ENCODE peak calls at places on chromosomes 4 and X, in seven cellular contexts. One of them, this sample, is unnamed.

GRCh38 chrX:47380268-47380667 is 9.9 kb downstream of the ZNF157 start:
- DNase-seq in SK-N-SH: no peak
- DNase-seq in HepG2: peak; percentile 19
- DNase-seq in A549: no peak
- DNase-seq in K562: no peak
- DNase-seq in H1: no peak
- DNase-seq in GM12878: peak; percentile 47
- DNase-seq in this sample: no peak

GRCh38 chr4:34046580-34046979 is 2197.7 kb downstream of the ARAP2 start:
- DNase-seq in SK-N-SH: no peak
- DNase-seq in HepG2: no peak
- DNase-seq in A549: peak; percentile 3
- DNase-seq in K562: no peak
- DNase-seq in H1: no peak
- DNase-seq in GM12878: no peak
- DNase-seq in this sample: peak; percentile 34

GRCh38 chrX:21989415-21989814 is 42.7 kb upstream of the PHEX start:
- DNase-seq in SK-N-SH: no peak
- DNase-seq in HepG2: no peak
- DNase-seq in A549: no peak
- DNase-seq in K562: no peak
- DNase-seq in H1: no peak
- DNase-seq in GM12878: peak; percentile 27
- DNase-seq in this sample: no peak

GRCh38 chrX:115459883-115460564 is 101.0 kb upstream of the PLS3 start:
- DNase-seq in SK-N-SH: no peak
- DNase-seq in HepG2: no peak
- DNase-seq in A549: no peak
- DNase-seq in K562: no peak
- DNase-seq in H1: no peak
- DNase-seq in GM12878: no peak
- DNase-seq in this sample: peak; percentile 34

GRCh38 chr4:10123227-10124101 is 6.9 kb upstream of the WDR1 start:
- DNase-seq in SK-N-SH: peak; percentile 34
- DNase-seq in HepG2: peak; percentile 86
- DNase-seq in A549: no peak
- DNase-seq in K562: no peak
- DNase-seq in H1: no peak
- DNase-seq in GM12878: no peak
- DNase-seq in this sample: peak; percentile 22

GRCh38 chrX:147884958-147885357 is 26.8 kb upstream of the FMR1 start:
- DNase-seq in SK-N-SH: no peak
- DNase-seq in HepG2: peak; percentile 96
- DNase-seq in A549: no peak
- DNase-seq in K562: no peak
- DNase-seq in H1: no peak
- DNase-seq in GM12878: no peak
- DNase-seq in this sample: no peak

GRCh38 chrX:49282647-49283011 is 13.0 kb downstream of the PPP1R3F start:
- DNase-seq in SK-N-SH: peak; percentile 61
- DNase-seq in HepG2: no peak
- DNase-seq in A549: no peak
- DNase-seq in K562: peak; percentile 49
- DNase-seq in H1: no peak
- DNase-seq in GM12878: no peak
- DNase-seq in this sample: peak; percentile 33

GRCh38 chr4:74320559-74321118 is 12.4 kb downstream of the EPGN start:
- DNase-seq in SK-N-SH: peak; percentile 7
- DNase-seq in HepG2: peak; percentile 58
- DNase-seq in A549: peak; percentile 20
- DNase-seq in K562: peak; percentile 26
- DNase-seq in H1: peak; percentile 27
- DNase-seq in GM12878: peak; percentile 9
- DNase-seq in this sample: peak; percentile 55

GRCh38 chrX:153944140-153944799 is at the start of gene RENBP:
- DNase-seq in SK-N-SH: peak; percentile 70
- DNase-seq in HepG2: no peak
- DNase-seq in A549: no peak
- DNase-seq in K562: peak; percentile 61
- DNase-seq in H1: no peak
- DNase-seq in GM12878: no peak
- DNase-seq in this sample: no peak

GRCh38 chrX:40096395-40097091 is 1.2 kb downstream of the BCOR start:
- DNase-seq in SK-N-SH: peak; percentile 64
- DNase-seq in HepG2: no peak
- DNase-seq in A549: peak; percentile 36
- DNase-seq in K562: no peak
- DNase-seq in H1: no peak
- DNase-seq in GM12878: no peak
- DNase-seq in this sample: peak; percentile 45

GRCh38 chrX:40912576-40912975 is 172.7 kb upstream of the USP9X start:
- DNase-seq in SK-N-SH: no peak
- DNase-seq in HepG2: no peak
- DNase-seq in A549: no peak
- DNase-seq in K562: no peak
- DNase-seq in H1: no peak
- DNase-seq in GM12878: no peak
- DNase-seq in this sample: no peak

GRCh38 chr4:3747582-3747906 is 18.6 kb upstream of the ADRA2C start:
- DNase-seq in SK-N-SH: no peak
- DNase-seq in HepG2: no peak
- DNase-seq in A549: no peak
- DNase-seq in K562: peak; percentile 47
- DNase-seq in H1: peak; percentile 39
- DNase-seq in GM12878: no peak
- DNase-seq in this sample: no peak

GRCh38 chrX:9378980-9379696 is 85.7 kb upstream of the TBL1X start:
- DNase-seq in SK-N-SH: no peak
- DNase-seq in HepG2: no peak
- DNase-seq in A549: no peak
- DNase-seq in K562: no peak
- DNase-seq in H1: no peak
- DNase-seq in GM12878: no peak
- DNase-seq in this sample: peak; percentile 52

GRCh38 chrX:9388450-9388849 is 76.4 kb upstream of the TBL1X start:
- DNase-seq in SK-N-SH: no peak
- DNase-seq in HepG2: no peak
- DNase-seq in A549: no peak
- DNase-seq in K562: no peak
- DNase-seq in H1: no peak
- DNase-seq in GM12878: no peak
- DNase-seq in this sample: no peak

GRCh38 chrX:9379697-9380551 is 84.9 kb upstream of the TBL1X start:
- DNase-seq in SK-N-SH: no peak
- DNase-seq in HepG2: peak; percentile 16
- DNase-seq in A549: peak; percentile 72
- DNase-seq in K562: no peak
- DNase-seq in H1: no peak
- DNase-seq in GM12878: no peak
- DNase-seq in this sample: peak; percentile 61

DNA sequence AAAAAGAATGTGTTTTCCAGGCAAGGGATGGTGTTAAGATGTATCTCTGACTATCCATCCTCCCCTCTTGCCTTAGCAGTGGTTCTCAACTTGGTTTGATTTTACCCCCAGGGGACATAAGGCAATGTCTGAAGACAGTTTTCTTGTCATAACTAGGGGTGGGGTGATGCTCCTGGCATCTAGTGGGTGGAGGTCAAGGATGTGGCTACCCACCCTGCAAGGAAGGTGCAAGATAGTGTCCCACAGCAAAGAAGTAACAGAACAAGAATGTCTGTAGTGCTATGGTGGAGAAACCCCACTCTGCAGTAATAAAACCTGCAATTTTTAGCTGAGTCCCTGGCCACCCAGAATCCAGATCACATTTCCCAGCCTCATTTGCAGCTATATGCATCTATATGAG is 81.2 kb upstream of the TBL1X start:
- DNase-seq in SK-N-SH: no peak
- DNase-seq in HepG2: no peak
- DNase-seq in A549: no peak
- DNase-seq in K562: no peak
- DNase-seq in H1: no peak
- DNase-seq in GM12878: no peak
- DNase-seq in this sample: no peak
- TF ChIP-seq RFX5 in SK-N-SH: no peak
- TF ChIP-seq RFX5 in HepG2: no peak
- TF ChIP-seq RFX5 in A549: no peak
- TF ChIP-seq RFX5 in K562: no peak
- TF ChIP-seq RFX5 in H1: no peak
- TF ChIP-seq RFX5 in GM12878: no peak
- TF ChIP-seq RFX5 in this sample: no peak

DNA sequence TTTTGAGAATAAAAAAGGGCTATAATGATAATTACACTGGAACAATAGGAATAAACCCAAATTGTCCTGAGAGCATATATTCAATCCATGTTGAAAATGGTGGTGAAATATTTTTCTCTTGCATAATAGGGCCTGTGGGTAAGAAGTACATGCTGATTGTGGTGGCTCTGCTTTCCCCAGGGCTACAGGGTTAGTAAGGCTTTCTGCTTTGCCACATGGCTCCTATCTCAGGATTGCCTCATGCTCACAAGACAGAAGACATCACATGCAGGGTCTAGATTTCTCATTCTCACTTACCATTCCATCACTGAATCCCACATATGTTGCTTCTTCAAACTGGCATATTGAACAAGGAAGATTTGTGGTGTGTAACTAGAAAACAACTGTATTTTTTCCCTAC is 12.4 kb upstream of the VEGFC start:
- DNase-seq in SK-N-SH: no peak
- DNase-seq in HepG2: no peak
- DNase-seq in A549: no peak
- DNase-seq in K562: no peak
- DNase-seq in H1: no peak
- DNase-seq in GM12878: no peak
- DNase-seq in this sample: peak; percentile 66
- TF ChIP-seq RFX5 in SK-N-SH: no peak
- TF ChIP-seq RFX5 in HepG2: no peak
- TF ChIP-seq RFX5 in A549: no peak
- TF ChIP-seq RFX5 in K562: no peak
- TF ChIP-seq RFX5 in H1: no peak
- TF ChIP-seq RFX5 in GM12878: no peak
- TF ChIP-seq RFX5 in this sample: no peak

DNA sequence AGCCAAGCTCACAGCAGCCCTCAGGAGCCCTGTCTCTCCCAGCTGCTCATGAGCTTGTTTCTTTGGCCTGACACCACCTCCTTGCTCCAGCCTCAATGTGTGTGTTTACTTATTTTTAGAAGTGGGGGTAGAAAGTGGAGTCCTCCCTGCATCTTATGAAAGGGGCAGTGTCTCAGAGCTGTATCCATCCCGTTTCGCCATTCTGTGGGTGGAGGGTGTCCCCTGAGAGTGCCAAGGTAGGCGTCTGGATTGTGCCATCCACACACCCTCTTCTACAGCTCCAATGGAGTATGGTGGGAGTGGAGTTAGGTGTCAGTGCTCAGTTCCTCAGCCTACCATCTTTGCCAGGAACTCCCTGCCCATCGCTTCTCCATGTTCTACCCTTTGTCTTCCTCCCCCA is 8.3 kb downstream of the SPON2 start:
- DNase-seq in SK-N-SH: no peak
- DNase-seq in HepG2: no peak
- DNase-seq in A549: no peak
- DNase-seq in K562: no peak
- DNase-seq in H1: no peak
- DNase-seq in GM12878: no peak
- DNase-seq in this sample: no peak
- TF ChIP-seq RFX5 in SK-N-SH: no peak
- TF ChIP-seq RFX5 in HepG2: no peak
- TF ChIP-seq RFX5 in A549: no peak
- TF ChIP-seq RFX5 in K562: no peak
- TF ChIP-seq RFX5 in H1: no peak
- TF ChIP-seq RFX5 in GM12878: no peak
- TF ChIP-seq RFX5 in this sample: no peak

DNA sequence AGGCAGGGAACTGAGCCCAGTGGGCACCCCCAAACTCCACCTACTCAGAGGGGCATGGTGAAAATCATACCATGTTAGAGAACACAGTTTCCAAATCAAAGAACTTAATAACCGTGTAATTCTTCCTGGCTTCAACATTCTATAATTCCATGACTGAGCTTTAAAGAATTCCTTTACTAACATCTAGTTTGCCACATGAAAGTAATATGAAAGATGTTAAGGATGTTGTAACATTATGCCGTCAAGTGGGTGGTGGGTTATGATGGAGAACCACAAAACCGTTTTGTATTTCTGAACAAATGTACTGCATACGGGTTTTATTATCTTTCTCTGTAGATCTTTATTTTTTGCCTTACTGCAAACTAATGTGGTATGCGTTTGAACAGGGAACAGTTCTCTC is 549.0 kb upstream of the MAGEB2 start:
- DNase-seq in SK-N-SH: no peak
- DNase-seq in HepG2: no peak
- DNase-seq in A549: no peak
- DNase-seq in K562: no peak
- DNase-seq in H1: no peak
- DNase-seq in GM12878: no peak
- DNase-seq in this sample: peak; percentile 7
- TF ChIP-seq RFX5 in SK-N-SH: no peak
- TF ChIP-seq RFX5 in HepG2: no peak
- TF ChIP-seq RFX5 in A549: no peak
- TF ChIP-seq RFX5 in K562: no peak
- TF ChIP-seq RFX5 in H1: no peak
- TF ChIP-seq RFX5 in GM12878: no peak
- TF ChIP-seq RFX5 in this sample: no peak

DNA sequence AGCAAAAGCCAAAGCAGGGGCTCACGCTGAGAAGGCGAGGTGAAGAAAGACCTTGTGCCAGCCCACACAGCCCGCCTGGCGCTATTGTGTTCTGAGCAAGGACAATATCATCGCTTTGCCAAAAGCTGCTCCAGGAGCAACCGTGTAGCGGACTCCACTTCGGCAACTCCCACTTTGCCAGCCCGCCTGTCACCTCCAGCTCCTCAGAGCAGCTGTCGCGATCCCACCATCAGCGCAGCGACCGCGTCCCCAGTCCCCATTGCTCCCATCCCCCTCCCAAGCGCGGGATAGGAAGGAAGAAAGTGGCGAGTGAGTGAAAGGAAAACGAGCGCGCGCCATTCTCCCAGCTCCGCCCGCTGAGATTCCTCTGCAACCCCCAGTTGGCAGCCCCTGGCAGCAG is 759 bp downstream of the ZC4H2 start:
- DNase-seq in SK-N-SH: peak; percentile 46
- DNase-seq in HepG2: peak; percentile 2
- DNase-seq in A549: peak; percentile 24
- DNase-seq in K562: no peak
- DNase-seq in H1: no peak
- DNase-seq in GM12878: no peak
- DNase-seq in this sample: no peak
- TF ChIP-seq RFX5 in SK-N-SH: no peak
- TF ChIP-seq RFX5 in HepG2: no peak
- TF ChIP-seq RFX5 in A549: no peak
- TF ChIP-seq RFX5 in K562: no peak
- TF ChIP-seq RFX5 in H1: no peak
- TF ChIP-seq RFX5 in GM12878: no peak
- TF ChIP-seq RFX5 in this sample: no peak

DNA sequence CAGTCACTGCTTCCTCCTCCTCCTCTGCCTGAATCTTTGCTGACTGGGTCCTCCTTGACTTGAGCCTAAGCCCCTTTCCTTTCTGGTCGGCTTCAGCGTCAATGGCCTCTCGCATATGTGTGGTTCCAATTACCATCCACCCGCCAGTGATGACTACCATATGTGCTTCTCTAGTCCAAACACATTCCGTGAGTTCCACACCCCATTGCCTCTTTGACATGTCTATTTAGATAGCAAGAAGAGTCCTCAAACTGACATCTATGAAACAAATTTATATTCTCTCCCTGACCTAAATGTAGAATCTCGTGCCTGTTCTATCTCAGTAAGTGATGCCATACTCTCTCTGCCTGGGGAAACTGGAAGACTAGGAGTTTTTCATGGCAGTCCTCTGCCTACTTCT is 19.7 kb downstream of the MXRA5 start:
- DNase-seq in SK-N-SH: no peak
- DNase-seq in HepG2: no peak
- DNase-seq in A549: no peak
- DNase-seq in K562: no peak
- DNase-seq in H1: no peak
- DNase-seq in GM12878: no peak
- DNase-seq in this sample: peak; percentile 10
- TF ChIP-seq RFX5 in SK-N-SH: no peak
- TF ChIP-seq RFX5 in HepG2: no peak
- TF ChIP-seq RFX5 in A549: no peak
- TF ChIP-seq RFX5 in K562: no peak
- TF ChIP-seq RFX5 in H1: no peak
- TF ChIP-seq RFX5 in GM12878: no peak
- TF ChIP-seq RFX5 in this sample: no peak